ENCODE peak calls at places on chromosomes 4 and X, in seven cellular contexts. Z is foreskin keratinocyte; Y is testis; A is activated naive CD8-positive, alpha-beta T cell treated with anti-CD3 and anti-CD28 coated beads, Interleukin-2, amount 50 U/mL, for 16 hours; V is occipital lobe; I is Peyer's patch; L is lower lobe of right lung. E is an unnamed sample.

GRCh38 chr4:48831532-48832015 is 686 bp downstream of the OCIAD1 start:
- DNase-seq in L (no peak), I (no peak), A (no peak), V (no peak), Y (no peak), Z (no peak), E (peak; percentile 37)

GRCh38 chr4:37837446-37837845 is 11.0 kb downstream of the PGM2 start:
- DNase-seq in I (no peak), Z (no peak), V (no peak), L (no peak), Y (no peak), A (no peak), E (no peak)

GRCh38 chrX:131217878-131218486 is 71.1 kb downstream of the IGSF1 start:
- DNase-seq in L (no peak), I (no peak), Z (no peak), Y (no peak), A (no peak), V (no peak), E (no peak)

GRCh38 chrX:154799554-154800348 is 5.5 kb downstream of the MPP1 start:
- DNase-seq in L (no peak), I (no peak), A (no peak), Z (no peak), V (no peak), Y (peak; percentile 52), E (no peak)

GRCh38 chrX:110722135-110722534 is 73.5 kb downstream of the CHRDL1 start:
- DNase-seq in Y (no peak), I (no peak), Z (no peak), L (no peak), V (no peak), A (no peak), E (no peak)

GRCh38 chrX:133307637-133308485 is 89.7 kb upstream of the TFDP3 start:
- DNase-seq in A (no peak), Y (no peak), I (no peak), L (peak; percentile 46), V (no peak), Z (no peak), E (no peak)

GRCh38 chr4:160423879-160424451 is 1321.1 kb downstream of the RAPGEF2 start:
- DNase-seq in I (no peak), Y (no peak), A (no peak), Z (peak; percentile 33), V (no peak), L (no peak), E (no peak)

GRCh38 chrX:39946822-39947221 is 150.9 kb downstream of the BCOR start:
- DNase-seq in I (no peak), V (no peak), Y (no peak), L (no peak), A (no peak), Z (peak; percentile 47), E (no peak)

GRCh38 chr4:79201976-79202375 is 123.9 kb downstream of the NAA11 start:
- DNase-seq in V (no peak), I (no peak), L (no peak), Y (no peak), A (no peak), Z (no peak), E (no peak)

GRCh38 chrX:76987381-76987780 is 459.8 kb upstream of the FGF16 start:
- DNase-seq in L (no peak), V (no peak), Z (peak; percentile 28), Y (no peak), A (no peak), I (no peak), E (no peak)

GRCh38 chr4:173490817-173491518 is 39.1 kb downstream of the HAND2 start:
- DNase-seq in I (no peak), V (no peak), Z (peak; percentile 20), Y (no peak), A (no peak), L (no peak), E (no peak)

GRCh38 chr4:114400531-114400930 is 198.1 kb upstream of the UGT8 start:
- DNase-seq in I (no peak), Z (peak; percentile 75), A (no peak), L (no peak), V (no peak), Y (no peak), E (no peak)

GRCh38 chr4:73311428-73311827 is 52.8 kb upstream of the ANKRD17 start:
- DNase-seq in Z (peak; percentile 26), I (no peak), Y (no peak), L (no peak), V (no peak), A (no peak), E (no peak)

GRCh38 chrX:69287025-69287540 is 121.8 kb upstream of the PJA1 start:
- DNase-seq in L (no peak), A (no peak), V (no peak), Z (no peak), Y (no peak), I (no peak), E (no peak)

GRCh38 chrX:53262189-53262917 is 19.0 kb downstream of the IQSEC2 start:
- DNase-seq in Y (no peak), A (no peak), V (no peak), Z (no peak), L (no peak), I (no peak), E (no peak)

GRCh38 chrX:45497290-45497689 is 296.6 kb upstream of the DIPK2B start:
- DNase-seq in A (no peak), L (no peak), V (no peak), I (no peak), Z (no peak), Y (no peak), E (no peak)

GRCh38 chr4:36274158-36274557 is 7.3 kb upstream of the DTHD1 start:
- DNase-seq in L (no peak), I (no peak), A (no peak), Y (no peak), Z (peak; percentile 41), V (no peak), E (no peak)

GRCh38 chrX:33198561-33199279 is 12.6 kb downstream of the DMD start:
- DNase-seq in Y (no peak), I (no peak), Z (peak; percentile 40), V (no peak), A (no peak), L (no peak), E (no peak)

GRCh38 chr4:76213415-76214268 is at the start of gene SCARB2:
- DNase-seq in I (peak; percentile 94), Y (peak; percentile 87), L (peak; percentile 93), A (peak; percentile 7), Z (peak; percentile 57), V (peak; percentile 73), E (peak; percentile 43)

GRCh38 chr4:44221407-44221806 is 227.2 kb downstream of the KCTD8 start:
- DNase-seq in V (no peak), Z (peak; percentile 28), L (no peak), A (no peak), I (no peak), Y (no peak), E (no peak)

GRCh38 chr4:183591301-183591700 is 67.7 kb downstream of the RWDD4 start:
- DNase-seq in A (no peak), V (no peak), Y (no peak), L (no peak), Z (peak; percentile 37), I (no peak), E (no peak)

GRCh38 chrX:24651783-24652182 is 4.6 kb upstream of the PCYT1B start:
- DNase-seq in L (no peak), V (no peak), Z (no peak), I (no peak), Y (no peak), A (no peak), E (no peak)

GRCh38 chr4:88659061-88659889 is 38.4 kb downstream of the NAP1L5 start:
- DNase-seq in Z (peak; percentile 78), L (no peak), I (no peak), V (no peak), Y (peak; percentile 71), A (no peak), E (peak; percentile 18)

GRCh38 chr4:77327151-77327550 is 170.1 kb downstream of the CCNG2 start:
- DNase-seq in Y (no peak), Z (no peak), I (no peak), L (no peak), V (no peak), A (no peak), E (no peak)

GRCh38 chr4:140595065-140595464 is 26.3 kb upstream of the UCP1 start:
- DNase-seq in V (no peak), Z (peak; percentile 47), A (no peak), I (no peak), Y (peak; percentile 20), L (no peak), E (no peak)

E was measured in NCI-H1048.